ENCODE peak calls at places on chromosomes 16 and 17, in four cellular contexts. G is HEK293T; S is RCC 7860; C is activated T-helper 1 cell treated with anti-CD3 and anti-CD28 coated beads, Interleukin-12 subunit alpha, Interleukin-12 subunit beta, Interleukin-2, Interleukin-4 antibody, amounts not matched to agents 30 ng/mL and 10 ng/mL and 1 ng/mL, durations not matched to agents 14 hours and 24 hours and 36 hours. Z is an unnamed sample.

GRCh38 chr16:79437764-79438728 is 162.5 kb downstream of the MAF start:
- DNase-seq in G (no peak), S (peak), C (no peak), Z (no peak)

GRCh38 chr16:680625-680945 is 375 bp downstream of the STUB1 start:
- DNase-seq in G (no peak), S (no peak), C (no peak), Z (no peak)

GRCh38 chr17:30225919-30226553 is 9.5 kb downstream of the SLC6A4 start:
- DNase-seq in C (no peak), S (no peak), G (no peak), Z (no peak)

GRCh38 chr16:57042157-57043111 is 49.9 kb upstream of the CPNE2 start:
- DNase-seq in C (peak), S (no peak), G (no peak), Z (no peak)

GRCh38 chr17:66399441-66399840 is 97.0 kb downstream of the PRKCA start:
- DNase-seq in G (no peak), C (peak), S (no peak), Z (no peak)

GRCh38 chr16:11361043-11361442 is 15.8 kb downstream of the RMI2 start:
- DNase-seq in S (no peak), C (no peak), G (no peak), Z (no peak)

GRCh38 chr16:56107944-56108583 is 83.2 kb upstream of the GNAO1 start:
- DNase-seq in S (no peak), C (no peak), G (no peak), Z (no peak)

GRCh38 chr17:52134641-52135040 is 23.9 kb downstream of the CA10 start:
- DNase-seq in S (no peak), C (no peak), G (no peak), Z (no peak)

GRCh38 chr17:65070620-65071019 is 14.1 kb upstream of the GNA13 start:
- DNase-seq in C (no peak), S (no peak), G (no peak), Z (no peak)

GRCh38 chr17:68383443-68384321 is 73.6 kb downstream of the WIPI1 start:
- DNase-seq in S (peak), C (peak), G (no peak), Z (no peak)

GRCh38 chr16:14961405-14962186 is 13.2 kb upstream of the PDXDC1 start:
- DNase-seq in C (no peak), G (no peak), S (no peak), Z (no peak)

GRCh38 chr17:78707016-78707415 is 75.1 kb downstream of the CYTH1 start:
- DNase-seq in C (no peak), S (peak), G (no peak), Z (no peak)

GRCh38 chr16:57653936-57654335 is 14.2 kb upstream of the ADGRG3 start:
- DNase-seq in C (no peak), S (no peak), G (no peak), Z (no peak)

GRCh38 chr17:80786887-80787286 is 204.8 kb upstream of the CHMP6 start:
- DNase-seq in C (no peak), S (no peak), G (no peak), Z (no peak)

GRCh38 chr17:2562162-2562858 is 31.1 kb upstream of the PAFAH1B1 start:
- DNase-seq in G (no peak), C (no peak), S (no peak), Z (no peak)

GRCh38 chr17:75707096-75707720 is 14.1 kb upstream of the ITGB4 start:
- DNase-seq in C (no peak), S (no peak), G (no peak), Z (no peak)

GRCh38 chr17:11144358-11145233 is 96.4 kb upstream of the SHISA6 start:
- DNase-seq in S (peak), G (peak), C (no peak), Z (peak)

GRCh38 chr17:31559647-31560501 is 168.4 kb downstream of the RAB11FIP4 start:
- DNase-seq in C (no peak), S (peak), G (no peak), Z (no peak)

GRCh38 chr17:30225112-30225511 is 10.4 kb downstream of the SLC6A4 start:
- DNase-seq in G (no peak), C (no peak), S (no peak), Z (no peak)

Z was measured in NCI-H526 treated with DMSO at 0.1 percent for 48 hours.